ENCODE peak calls at places on chromosome 22, in ten cellular contexts. Q, D, A, K, C, S, Z, R, Y and I are unnamed samples.

GRCh38 chr22:40578171-40578570 is 58.3 kb downstream of the MRTFA start:
- DNase-seq in Q (peak; percentile 12), D (no peak), A (no peak), K (no peak), C (no peak), S (no peak), Z (no peak), R (no peak), Y (no peak), I (no peak)

GRCh38 chr22:30235687-30236170 is 10.8 kb downstream of the LIF start:
- DNase-seq in Q (no peak), D (no peak), A (peak; percentile 93), K (no peak), C (no peak), S (peak; percentile 59), Z (peak; percentile 68), R (no peak), Y (no peak), I (no peak)

GRCh38 chr22:25780673-25781072 is 38.7 kb downstream of the MYO18B start:
- DNase-seq in Q (no peak), D (no peak), A (no peak), K (no peak), C (peak; percentile 31), S (no peak), Z (no peak), R (peak; percentile 23), Y (no peak), I (no peak)

GRCh38 chr22:43257549-43257948 is 70.6 kb upstream of the TTLL12 start:
- DNase-seq in Q (no peak), D (no peak), A (no peak), K (no peak), C (no peak), S (no peak), Z (peak; percentile 15), R (no peak), Y (no peak), I (no peak)

GRCh38 chr22:44570476-44571445 is 72.7 kb upstream of the RTL6 start:
- DNase-seq in Q (no peak), D (peak; percentile 13), A (no peak), K (no peak), C (no peak), S (no peak), Z (no peak), R (peak; percentile 56), Y (no peak), I (no peak)

GRCh38 chr22:30195245-30196140 is 51.1 kb downstream of the LIF start:
- DNase-seq in Q (no peak), D (no peak), A (no peak), K (no peak), C (no peak), S (peak; percentile 36), Z (no peak), R (no peak), Y (no peak), I (no peak)

GRCh38 chr22:29269230-29269604 is 1.1 kb downstream of the EWSR1 start:
- DNase-seq in Q (no peak), D (no peak), A (no peak), K (no peak), C (no peak), S (no peak), Z (no peak), R (peak; percentile 13), Y (no peak), I (no peak)

GRCh38 chr22:43970037-43970747 is 14.9 kb downstream of the SAMM50 start:
- DNase-seq in Q (no peak), D (no peak), A (no peak), K (no peak), C (no peak), S (no peak), Z (no peak), R (no peak), Y (no peak), I (no peak)

GRCh38 chr22:17121235-17122195 is at the start of gene TMEM121B:
- DNase-seq in Q (no peak), D (peak; percentile 78), A (peak; percentile 39), K (peak; percentile 86), C (peak; percentile 94), S (peak; percentile 47), Z (peak; percentile 50), R (peak; percentile 94), Y (peak; percentile 89), I (no peak)

GRCh38 chr22:40271440-40271839 is 74.9 kb upstream of the ADSL start:
- DNase-seq in Q (no peak), D (no peak), A (no peak), K (no peak), C (no peak), S (no peak), Z (no peak), R (no peak), Y (no peak), I (no peak)

GRCh38 chr22:48577014-48577690 is 1250.5 kb downstream of the BRD1 start:
- DNase-seq in Q (no peak), D (peak; percentile 37), A (no peak), K (no peak), C (peak; percentile 19), S (no peak), Z (no peak), R (peak; percentile 12), Y (no peak), I (no peak)

GRCh38 chr22:48677621-48678020 is 1150.1 kb downstream of the BRD1 start:
- DNase-seq in Q (no peak), D (no peak), A (no peak), K (no peak), C (no peak), S (no peak), Z (no peak), R (no peak), Y (no peak), I (no peak)

GRCh38 chr22:24521791-24522245 is 26.7 kb downstream of the UPB1 start:
- DNase-seq in Q (peak; percentile 58), D (peak; percentile 76), A (peak; percentile 64), K (no peak), C (no peak), S (peak; percentile 71), Z (peak; percentile 96), R (peak; percentile 66), Y (peak; percentile 38), I (peak; percentile 66)

GRCh38 chr22:36839356-36840073 is 21.3 kb upstream of the NCF4 start:
- DNase-seq in Q (no peak), D (no peak), A (no peak), K (no peak), C (no peak), S (peak; percentile 53), Z (peak; percentile 61), R (no peak), Y (no peak), I (no peak)

GRCh38 chr22:30253205-30253852 is 6.8 kb upstream of the LIF start:
- DNase-seq in Q (peak; percentile 65), D (no peak), A (peak; percentile 66), K (no peak), C (no peak), S (peak; percentile 70), Z (no peak), R (no peak), Y (no peak), I (no peak)

GRCh38 chr22:36299911-36300310 is 47.0 kb downstream of the APOL1 start:
- DNase-seq in Q (no peak), D (no peak), A (no peak), K (peak; percentile 73), C (no peak), S (no peak), Z (no peak), R (no peak), Y (no peak), I (no peak)

DNA sequence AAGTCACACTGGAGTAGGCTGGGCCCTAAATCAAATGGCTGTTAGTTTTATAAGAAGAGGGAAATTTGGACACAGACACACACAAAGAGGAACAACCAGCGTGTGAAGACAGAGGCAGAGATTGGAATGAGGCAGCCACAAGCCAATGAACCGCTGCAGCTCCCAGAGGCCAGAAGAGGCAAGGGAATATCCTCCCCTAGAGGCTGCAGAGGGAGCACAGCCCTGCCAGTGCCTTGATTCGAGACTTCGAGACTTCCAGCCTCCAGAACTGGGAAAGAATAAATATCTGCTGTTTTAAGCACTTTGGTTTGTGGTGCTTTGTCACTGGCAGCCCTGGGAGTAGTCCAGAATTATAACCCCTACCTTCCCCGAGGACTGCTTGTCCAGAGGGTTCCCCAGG is 484.4 kb downstream of the MN1 start:
- DNase-seq in Q (no peak), D (no peak), A (no peak), K (no peak), C (no peak), S (peak; percentile 28), Z (no peak), R (no peak), Y (no peak), I (no peak)
- TF ChIP-seq CTCF in Q (no peak), D (no peak), A (peak; percentile 24), K (no peak), C (no peak), S (peak; percentile 31), Z (no peak), R (peak; percentile 22), Y (no peak), I (no peak)

GRCh38 chr22:18987765-18988164 is 51.7 kb upstream of the PRODH start:
- DNase-seq in Q (no peak), D (no peak), A (no peak), K (no peak), C (no peak), S (no peak), Z (peak; percentile 25), R (peak; percentile 35), Y (peak; percentile 32), I (peak; percentile 64)
- TF ChIP-seq CTCF in Q (no peak), D (no peak), A (peak; percentile 40), K (peak; percentile 56), C (no peak), S (peak; percentile 33), Z (peak; percentile 39), R (peak; percentile 51), Y (peak; percentile 35), I (peak; percentile 29)

GRCh38 chr22:49948958-49949913 is 11.3 kb upstream of the PIM3 start:
- DNase-seq in Q (no peak), D (peak; percentile 94), A (no peak), K (no peak), C (peak; percentile 22), S (no peak), Z (no peak), R (no peak), Y (no peak), I (no peak)
- TF ChIP-seq CTCF in Q (no peak), D (no peak), A (no peak), K (no peak), C (no peak), S (no peak), Z (no peak), R (no peak), Y (no peak), I (no peak)

GRCh38 chr22:22684605-22685561 is 40.5 kb downstream of the GGTLC2 start:
- DNase-seq in Q (peak; percentile 54), D (no peak), A (peak; percentile 42), K (peak; percentile 85), C (peak; percentile 38), S (peak; percentile 72), Z (no peak), R (no peak), Y (peak; percentile 57), I (peak; percentile 20)
- TF ChIP-seq CTCF in Q (peak; percentile 47), D (peak; percentile 42), A (peak; percentile 48), K (peak; percentile 51), C (peak; percentile 15), S (peak; percentile 63), Z (peak; percentile 40), R (peak; percentile 63), Y (peak; percentile 33), I (peak; percentile 34)